ENCODE peak calls at places on chromosomes 3 and 15, in five cellular contexts. S is effector CD4-positive, alpha-beta T cell; O is right lobe of liver; E is EL; A is activated naive CD4-positive, alpha-beta T cell treated with anti-CD3 and anti-CD28 coated beads, Interleukin-2, amount 10 ng/mL, durations not matched to agents 7 days and 5 days. N is an unnamed sample.

GRCh38 chr3:33437556-33438283 is 2.5 kb downstream of the UBP1 start:
- DNase-seq in A (no peak), E (peak), O (no peak), S (no peak), N (no peak)

GRCh38 chr3:62723636-62724217 is 151.5 kb downstream of the CADPS start:
- DNase-seq in O (no peak), A (no peak), E (no peak), S (no peak), N (no peak)

GRCh38 chr3:129492691-129493090 is 35.7 kb upstream of the RHO start:
- DNase-seq in A (no peak), E (no peak), O (no peak), S (no peak), N (no peak)

GRCh38 chr3:127729556-127730056 is 56.9 kb downstream of the ABTB1 start:
- DNase-seq in E (no peak), S (no peak), A (no peak), O (no peak), N (no peak)

GRCh38 chr3:64067510-64068346 is 44.4 kb upstream of the PSMD6 start:
- DNase-seq in O (no peak), A (no peak), S (no peak), E (no peak), N (no peak)

GRCh38 chr15:40506964-40507571 is 36.3 kb downstream of the CHST14 start:
- DNase-seq in S (peak), O (peak), E (peak), A (peak), N (peak)

GRCh38 chr15:85615930-85616329 is 178.8 kb downstream of the KLHL25 start:
- DNase-seq in A (no peak), E (peak), S (no peak), O (no peak), N (no peak)

GRCh38 chr15:82663186-82663600 is 16.0 kb upstream of the CPEB1 start:
- DNase-seq in E (peak), O (no peak), A (peak), S (peak), N (no peak)

GRCh38 chr3:23302276-23302675 is 99.1 kb downstream of the UBE2E2 start:
- DNase-seq in A (no peak), O (no peak), E (peak), S (no peak), N (no peak)

GRCh38 chr15:66193066-66193465 is 60.5 kb downstream of the MEGF11 start:
- DNase-seq in O (no peak), E (no peak), A (no peak), S (no peak), N (no peak)

GRCh38 chr3:4821331-4821730 is 157.9 kb upstream of the BHLHE40 start:
- DNase-seq in O (no peak), S (no peak), E (no peak), A (no peak), N (no peak)

GRCh38 chr15:62035256-62035908 is 24.9 kb downstream of the VPS13C start:
- DNase-seq in E (peak), O (no peak), S (no peak), A (no peak), N (no peak)

GRCh38 chr3:90062018-90062417 is 954.6 kb downstream of the EPHA3 start:
- DNase-seq in O (no peak), A (no peak), S (no peak), E (no peak), N (no peak)

GRCh38 chr3:99708207-99708745 is 69.9 kb downstream of the COL8A1 start:
- DNase-seq in O (no peak), A (no peak), E (no peak), S (no peak), N (no peak)

GRCh38 chr3:106030620-106030945 is 161.8 kb upstream of the CBLB start:
- DNase-seq in O (no peak), S (no peak), A (no peak), E (peak), N (no peak)

GRCh38 chr3:185658504-185658912 is 72.4 kb downstream of the SENP2 start:
- DNase-seq in E (peak), S (no peak), A (no peak), O (no peak), N (no peak)

GRCh38 chr3:53705774-53706173 is 140.4 kb downstream of the CHDH start:
- DNase-seq in O (no peak), A (no peak), E (no peak), S (no peak), N (peak)

GRCh38 chr3:13790376-13791219 is 89.3 kb downstream of the WNT7A start:
- DNase-seq in E (no peak), O (no peak), S (no peak), A (no peak), N (peak)

GRCh38 chr15:95503640-95504225 is 826.8 kb upstream of the NR2F2 start:
- DNase-seq in O (no peak), S (no peak), E (no peak), A (no peak), N (no peak)

GRCh38 chr3:31274406-31275024 is 258.2 kb upstream of the STT3B start:
- DNase-seq in A (no peak), O (no peak), S (no peak), E (peak), N (no peak)

GRCh38 chr3:74353039-74353438 is 261.4 kb downstream of the CNTN3 start:
- DNase-seq in O (no peak), A (no peak), S (no peak), E (peak), N (no peak)

GRCh38 chr3:33145901-33146580 is 32.2 kb downstream of the CRTAP start:
- DNase-seq in E (no peak), A (no peak), O (no peak), S (no peak), N (no peak)

GRCh38 chr15:69417581-69417980 is 3.4 kb downstream of the KIF23 start:
- DNase-seq in A (no peak), E (peak), O (no peak), S (no peak), N (no peak)

GRCh38 chr15:75203908-75204263 is 2.2 kb downstream of the C15orf39 start:
- DNase-seq in O (no peak), A (no peak), E (no peak), S (no peak), N (no peak)

GRCh38 chr15:73573572-73573971 is 59.6 kb downstream of the NPTN start:
- DNase-seq in O (no peak), S (no peak), E (peak), A (no peak), N (no peak)

GRCh38 chr3:124731760-124732159 is 1.5 kb downstream of the UMPS start:
- DNase-seq in S (no peak), E (no peak), O (no peak), A (no peak), N (no peak)